ENCODE peak calls at places on chromosome 12, in ten cellular contexts. N is stimulated activated CD4-positive, alpha-beta T cell treated with anti-CD3 and anti-CD28 coated beads, Interleukin-4, amount 100 ng/mL, for 1 hour; A is IMR-90; U is amniotic stem cell; K is kidney glomerular epithelial cell; F is B cell; S is nephron progenitor cell; C is HT-29; X is myocyte; W is SW 1271. V is an unnamed sample.

GRCh38 chr12:54968181-54968730 is 16.3 kb downstream of the TESPA1 start:
- DNase-seq in X (no peak), A (no peak), W (no peak), K (no peak), S (no peak), N (no peak), U (no peak), F (no peak), C (no peak), V (no peak)

GRCh38 chr12:119574255-119574654 is 19.3 kb upstream of the TMEM233 start:
- DNase-seq in N (no peak), K (no peak), S (no peak), F (no peak), C (no peak), A (no peak), X (no peak), W (no peak), U (no peak), V (no peak)

GRCh38 chr12:69739287-69740191 is 879 bp downstream of the RAB3IP start:
- DNase-seq in X (peak; percentile 41), S (peak; percentile 62), N (peak; percentile 55), C (peak; percentile 74), K (peak; percentile 69), U (no peak), W (peak; percentile 46), F (peak; percentile 60), A (peak; percentile 13), V (peak; percentile 2)

GRCh38 chr12:58833844-58834243 is 86.5 kb downstream of the LRIG3 start:
- DNase-seq in C (peak; percentile 2), N (no peak), W (peak; percentile 5), U (no peak), S (no peak), X (peak; percentile 17), K (no peak), F (no peak), A (no peak), V (no peak)

GRCh38 chr12:116958402-116959197 is 47.9 kb downstream of the FBXW8 start:
- DNase-seq in N (no peak), S (no peak), X (peak; percentile 25), K (no peak), W (no peak), F (no peak), U (no peak), A (peak; percentile 46), C (peak; percentile 3), V (no peak)

GRCh38 chr12:124318336-124319020 is 23.6 kb downstream of the RFLNA start:
- DNase-seq in X (no peak), C (no peak), A (no peak), F (no peak), N (no peak), W (no peak), U (no peak), K (no peak), S (no peak), V (no peak)

GRCh38 chr12:56885316-56885715 is 48.9 kb downstream of the SDR9C7 start:
- DNase-seq in S (no peak), F (no peak), C (no peak), U (no peak), K (no peak), W (no peak), X (no peak), N (no peak), A (no peak), V (no peak)

GRCh38 chr12:62720661-62721330 is 214.2 kb downstream of the PPM1H start:
- DNase-seq in X (peak; percentile 80), S (no peak), A (peak; percentile 83), K (peak; percentile 35), W (no peak), U (no peak), C (no peak), F (no peak), N (no peak), V (no peak)

GRCh38 chr12:12685305-12685704 is 10.7 kb downstream of the GPR19 start:
- DNase-seq in W (no peak), X (no peak), C (no peak), K (no peak), U (no peak), A (no peak), N (no peak), S (no peak), F (no peak), V (no peak)

GRCh38 chr12:70691018-70691672 is 53.9 kb upstream of the PTPRB start:
- DNase-seq in W (no peak), U (no peak), K (no peak), F (no peak), S (no peak), A (peak; percentile 65), N (no peak), C (no peak), X (peak; percentile 44), V (peak; percentile 6)

GRCh38 chr12:116635487-116635886 is 76.3 kb downstream of the MAP1LC3B2 start:
- DNase-seq in U (no peak), S (no peak), K (no peak), C (no peak), W (no peak), X (no peak), A (no peak), F (no peak), N (no peak), V (no peak)

GRCh38 chr12:12399906-12400305 is 43.0 kb downstream of the BORCS5 start:
- DNase-seq in S (no peak), U (no peak), A (no peak), W (no peak), K (no peak), X (no peak), F (no peak), C (no peak), N (no peak), V (no peak)

GRCh38 chr12:15193927-15194326 is 27.3 kb downstream of the RERG start:
- DNase-seq in U (no peak), S (no peak), N (no peak), C (no peak), W (no peak), X (no peak), A (no peak), K (peak; percentile 40), F (no peak), V (no peak)

GRCh38 chr12:78192979-78193378 is 362.3 kb downstream of the NAV3 start:
- DNase-seq in N (no peak), S (no peak), X (peak; percentile 22), K (no peak), C (no peak), F (no peak), W (no peak), U (no peak), A (peak; percentile 28), V (no peak)

GRCh38 chr12:54398995-54399793 is 14.7 kb upstream of the ZNF385A start:
- DNase-seq in U (peak; percentile 42), S (peak; percentile 91), N (peak; percentile 86), C (peak; percentile 86), X (peak; percentile 91), K (peak; percentile 72), W (peak; percentile 70), A (peak; percentile 78), F (peak; percentile 81), V (peak; percentile 61)

GRCh38 chr12:95815635-95816212 is 25.2 kb upstream of the NTN4 start:
- DNase-seq in U (no peak), F (peak; percentile 7), X (peak; percentile 56), N (no peak), K (peak; percentile 45), C (peak; percentile 66), S (no peak), W (peak; percentile 71), A (peak; percentile 62), V (no peak)

GRCh38 chr12:16076553-16076952 is 165.4 kb downstream of the DERA start:
- DNase-seq in U (no peak), A (peak; percentile 2), K (peak; percentile 1), C (peak; percentile 57), F (no peak), W (peak; percentile 25), S (peak; percentile 2), N (no peak), X (peak; percentile 68), V (no peak)

GRCh38 chr12:46354799-46355194 is 17.8 kb downstream of the SLC38A2 start:
- DNase-seq in K (peak; percentile 29), X (no peak), U (no peak), A (no peak), N (no peak), W (no peak), S (no peak), C (no peak), F (no peak), V (no peak)

GRCh38 chr12:120539303-120539702 is 5.1 kb downstream of the RNF10 start:
- DNase-seq in X (peak; percentile 80), S (no peak), F (no peak), K (no peak), U (no peak), A (peak; percentile 55), C (peak; percentile 24), W (peak; percentile 25), N (no peak), V (peak; percentile 51)

GRCh38 chr12:124620606-124621295 is 53.3 kb upstream of the NCOR2 start:
- DNase-seq in S (no peak), N (no peak), F (no peak), K (peak; percentile 63), W (no peak), A (peak; percentile 33), C (no peak), U (no peak), X (no peak), V (no peak)

GRCh38 chr12:131783915-131784541 is 44.2 kb upstream of the MMP17 start:
- DNase-seq in A (peak; percentile 86), X (peak; percentile 89), C (peak; percentile 37), K (no peak), N (no peak), F (no peak), S (no peak), U (peak; percentile 81), W (peak; percentile 90), V (peak; percentile 67)

GRCh38 chr12:66725031-66725430 is 46.2 kb upstream of the GRIP1 start:
- DNase-seq in S (no peak), U (no peak), F (no peak), X (no peak), K (no peak), A (no peak), N (no peak), W (no peak), C (no peak), V (no peak)

GRCh38 chr12:28222081-28222700 is 31.9 kb downstream of the CCDC91 start:
- DNase-seq in K (no peak), A (no peak), W (no peak), F (no peak), X (no peak), N (peak; percentile 58), S (no peak), U (no peak), C (no peak), V (no peak)

GRCh38 chr12:113271853-113272561 is 50.7 kb downstream of the TPCN1 start:
- DNase-seq in U (peak; percentile 63), X (peak; percentile 93), F (no peak), A (peak; percentile 83), N (peak; percentile 20), K (peak; percentile 69), S (no peak), W (no peak), C (no peak), V (peak; percentile 31)

GRCh38 chr12:83996671-83997070 is 915.9 kb downstream of the SLC6A15 start:
- DNase-seq in K (no peak), F (no peak), S (no peak), A (no peak), U (no peak), C (no peak), N (no peak), X (no peak), W (no peak), V (peak; percentile 9)

GRCh38 chr12:29771165-29771564 is 12.6 kb downstream of the TMTC1 start:
- DNase-seq in K (no peak), U (no peak), F (no peak), X (no peak), N (no peak), A (no peak), W (no peak), C (no peak), S (no peak), V (no peak)

GRCh38 chr12:120514002-120514401 is 15.0 kb downstream of the COQ5 start:
- DNase-seq in X (no peak), W (no peak), K (no peak), F (no peak), C (no peak), U (no peak), S (no peak), N (no peak), A (no peak), V (no peak)

GRCh38 chr12:1171657-1172056 is 180.6 kb downstream of the ERC1 start:
- DNase-seq in N (no peak), C (peak; percentile 4), K (peak; percentile 19), W (no peak), U (no peak), A (no peak), S (peak; percentile 45), X (peak; percentile 87), F (no peak), V (no peak)